ENCODE peak calls at places on chromosomes 11 and 22, in seven cellular contexts. Y is H9; T is D341Med; K is foreskin fibroblast; O is activated CD8-positive, alpha-beta memory T cell treated with anti-CD3 and anti-CD28 coated beads, Interleukin-2, amount 50 U/mL, for 48 hours; D is hypothalamus; V is tibial artery. F is an unnamed sample.

GRCh38 chr11:23236846-23237550 is 376.7 kb upstream of the CCDC179 start:
- DNase-seq in D (no peak), Y (no peak), V (no peak), T (no peak), K (peak), O (no peak), F (no peak)

GRCh38 chr11:63767415-63768231 is 952 bp downstream of the ZFTA start:
- DNase-seq in O (peak), V (peak), D (no peak), Y (peak), T (peak), K (peak), F (peak)

GRCh38 chr11:134920851-134921608 is 509.0 kb upstream of the B3GAT1 start:
- DNase-seq in D (no peak), O (no peak), V (no peak), Y (no peak), T (no peak), K (no peak), F (no peak)

GRCh38 chr22:41899992-41900651 is 14.8 kb downstream of the SHISA8 start:
- DNase-seq in O (no peak), T (no peak), Y (no peak), V (no peak), D (no peak), K (no peak), F (no peak)

GRCh38 chr11:70696076-70696475 is 297.7 kb downstream of the CTTN start:
- DNase-seq in O (no peak), K (no peak), Y (no peak), T (no peak), D (no peak), V (no peak), F (no peak)

GRCh38 chr11:96204721-96205459 is 138.1 kb downstream of the MAML2 start:
- DNase-seq in D (no peak), V (no peak), O (no peak), T (no peak), Y (no peak), K (no peak), F (peak)

GRCh38 chr22:36026741-36027140 is 1.9 kb downstream of the RBFOX2 start:
- DNase-seq in O (no peak), V (no peak), Y (no peak), K (peak), D (no peak), T (no peak), F (no peak)

GRCh38 chr11:73321342-73322110 is 13.4 kb downstream of the ARHGEF17 start:
- DNase-seq in K (peak), V (no peak), T (no peak), O (no peak), D (no peak), Y (no peak), F (peak)

GRCh38 chr11:65975771-65976170 is 14.2 kb downstream of the SART1 start:
- DNase-seq in K (no peak), Y (no peak), D (no peak), V (no peak), T (no peak), O (no peak), F (no peak)

GRCh38 chr11:2511421-2512369 is 66.9 kb downstream of the KCNQ1 start:
- DNase-seq in O (peak), V (peak), K (no peak), T (no peak), D (no peak), Y (no peak), F (no peak)

GRCh38 chr11:15688351-15688792 is 573.6 kb downstream of the INSC start:
- DNase-seq in V (peak), T (no peak), D (no peak), O (no peak), Y (no peak), K (no peak), F (no peak)

GRCh38 chr11:18669211-18669593 is 29.4 kb upstream of the TMEM86A start:
- DNase-seq in T (no peak), O (no peak), D (no peak), V (no peak), Y (no peak), K (peak), F (no peak)

GRCh38 chr22:30340911-30341685 is 14.4 kb upstream of the TBC1D10A start:
- DNase-seq in V (peak), T (peak), Y (no peak), K (no peak), O (no peak), D (peak), F (no peak)

GRCh38 chr22:46390652-46391301 is 55.3 kb downstream of the TRMU start:
- DNase-seq in Y (no peak), D (no peak), K (peak), V (peak), O (no peak), T (peak), F (peak)

GRCh38 chr22:35630387-35630793 is 13.3 kb upstream of the MB start:
- DNase-seq in V (no peak), Y (peak), T (no peak), K (peak), O (no peak), D (no peak), F (peak)

GRCh38 chr11:94011478-94011877 is 9.7 kb upstream of the HEPHL1 start:
- DNase-seq in Y (no peak), T (no peak), V (no peak), O (no peak), K (no peak), D (no peak), F (no peak)

GRCh38 chr11:45815747-45816146 is 10.8 kb downstream of the SLC35C1 start:
- DNase-seq in O (no peak), V (no peak), T (no peak), Y (peak), K (peak), D (no peak), F (peak)

GRCh38 chr11:104275992-104276391 is 112.0 kb upstream of the PDGFD start:
- DNase-seq in K (peak), D (no peak), Y (no peak), O (no peak), T (no peak), V (no peak), F (no peak)

GRCh38 chr22:27420817-27421361 is 380.7 kb downstream of the MN1 start:
- DNase-seq in V (peak), T (no peak), K (peak), O (no peak), D (no peak), Y (no peak), F (no peak)

GRCh38 chr11:68857037-68857586 is 15.4 kb upstream of the CPT1A start:
- DNase-seq in T (no peak), V (no peak), D (no peak), Y (no peak), K (no peak), O (no peak), F (no peak)

GRCh38 chr11:63530021-63530420 is 6.6 kb upstream of the PLAAT4 start:
- DNase-seq in K (no peak), O (no peak), V (no peak), Y (peak), T (no peak), D (no peak), F (no peak)

GRCh38 chr11:9571071-9571765 is 2.3 kb upstream of the WEE1 start:
- DNase-seq in V (no peak), T (no peak), O (no peak), D (no peak), Y (no peak), K (peak), F (no peak)

GRCh38 chr11:34890812-34891211 is 25.4 kb downstream of the APIP start:
- DNase-seq in O (no peak), Y (no peak), V (no peak), K (peak), T (no peak), D (no peak), F (peak)

GRCh38 chr22:32331236-32331917 is 26.3 kb upstream of the RFPL3 start:
- DNase-seq in Y (peak), O (peak), T (no peak), V (no peak), K (no peak), D (no peak), F (no peak)

GRCh38 chr11:27910186-27910941 is 197.6 kb downstream of the KIF18A start:
- DNase-seq in D (no peak), T (no peak), O (no peak), Y (no peak), V (no peak), K (peak), F (no peak)

GRCh38 chr11:26865703-26866102 is 128.2 kb upstream of the FIBIN start:
- DNase-seq in O (no peak), K (peak), Y (no peak), V (no peak), D (no peak), T (no peak), F (no peak)

GRCh38 chr11:125281831-125282595 is 117.5 kb downstream of the PKNOX2 start:
- DNase-seq in D (no peak), T (peak), V (no peak), O (no peak), Y (no peak), K (no peak), F (peak)

GRCh38 chr11:124402326-124402922 is 3.6 kb upstream of the OR8B3 start:
- DNase-seq in D (peak), O (peak), V (peak), Y (peak), T (peak), K (peak), F (peak)

GRCh38 chr11:35714882-35715612 is 52.5 kb downstream of the TRIM44 start:
- DNase-seq in D (no peak), V (no peak), T (no peak), Y (no peak), K (peak), O (no peak), F (no peak)

GRCh38 chr11:119694334-119694733 is 34.7 kb downstream of the NECTIN1 start:
- DNase-seq in D (no peak), O (no peak), V (no peak), T (no peak), Y (no peak), K (no peak), F (peak)

GRCh38 chr11:130600139-130600538 is 151.7 kb downstream of the ADAMTS15 start:
- DNase-seq in O (no peak), K (peak), V (no peak), D (no peak), T (no peak), Y (no peak), F (no peak)

GRCh38 chr11:72069200-72069599 is 11.1 kb downstream of the NUMA1 start:
- DNase-seq in Y (no peak), V (no peak), D (no peak), K (peak), O (no peak), T (no peak), F (no peak)

GRCh38 chr11:128790200-128790599 is 76.9 kb downstream of the KCNJ1 start:
- DNase-seq in T (no peak), Y (no peak), D (peak), K (peak), O (no peak), V (no peak), F (no peak)

GRCh38 chr22:37639771-37640590 is 512 bp downstream of the SH3BP1 start:
- DNase-seq in V (no peak), T (no peak), Y (peak), O (no peak), D (no peak), K (no peak), F (no peak)

GRCh38 chr22:36469094-36469710 is 12.2 kb downstream of the TXN2 start:
- DNase-seq in K (peak), D (no peak), T (no peak), Y (no peak), V (no peak), O (no peak), F (no peak)